ENCODE peak calls at places on chromosome 15, in four cellular contexts. O is stimulated activated CD8-positive, alpha-beta memory T cell treated with anti-CD3 and anti-CD28 coated beads, Interleukin-7, amount 100 ng/mL, for 1 hour; T is right cardiac atrium; V is GM23338. S is an unnamed sample.

GRCh38 chr15:65806387-65806786 is 14.3 kb upstream of the DENND4A start:
- DNase-seq in V (no peak), T (no peak), O (no peak), S (no peak)

GRCh38 chr15:66027268-66027806 is 158.0 kb downstream of the RAB11A start:
- DNase-seq in V (no peak), O (no peak), T (no peak), S (no peak)

GRCh38 chr15:64699767-64700388 is 75.5 kb downstream of the RBPMS2 start:
- DNase-seq in T (peak), V (peak), O (no peak), S (peak)

GRCh38 chr15:71800190-71800589 is 10.2 kb upstream of the NR2E3 start:
- DNase-seq in O (no peak), V (no peak), T (no peak), S (no peak)

GRCh38 chr15:69293741-69294615 is 4.7 kb upstream of the PAQR5 start:
- DNase-seq in O (no peak), V (no peak), T (no peak), S (no peak)

GRCh38 chr15:57647791-57648130 is 56.1 kb downstream of the MYZAP start:
- DNase-seq in T (peak), V (peak), O (no peak), S (no peak)

GRCh38 chr15:68056097-68056865 is 2.2 kb downstream of the PIAS1 start:
- DNase-seq in V (no peak), O (no peak), T (no peak), S (peak)

GRCh38 chr15:71043373-71043772 is 71.9 kb upstream of the THSD4 start:
- DNase-seq in V (no peak), T (no peak), O (no peak), S (no peak)

GRCh38 chr15:39088186-39088585 is 492.7 kb upstream of the THBS1 start:
- DNase-seq in T (no peak), O (no peak), V (no peak), S (no peak)

GRCh38 chr15:77012868-77013267 is 17.9 kb downstream of the PSTPIP1 start:
- DNase-seq in T (peak), V (no peak), O (no peak), S (no peak)

GRCh38 chr15:42577514-42578031 is 2.2 kb downstream of the STARD9 start:
- DNase-seq in V (no peak), T (no peak), O (no peak), S (peak)

GRCh38 chr15:77021803-77022381 is 27.0 kb downstream of the PSTPIP1 start:
- DNase-seq in V (no peak), T (peak), O (no peak), S (peak)

GRCh38 chr15:28892789-28893610 is 7.2 kb downstream of the APBA2 start:
- DNase-seq in T (no peak), O (no peak), V (no peak), S (peak)

GRCh38 chr15:31346367-31347066 is 19.9 kb downstream of the KLF13 start:
- DNase-seq in V (no peak), T (peak), O (no peak), S (peak)

GRCh38 chr15:89436560-89437311 is 59.6 kb downstream of the RHCG start:
- DNase-seq in T (no peak), V (peak), O (no peak), S (no peak)

GRCh38 chr15:51600114-51600513 is 22.5 kb downstream of the DMXL2 start:
- DNase-seq in T (no peak), V (no peak), O (no peak), S (no peak)

GRCh38 chr15:40493089-40493840 is 22.5 kb downstream of the CHST14 start:
- DNase-seq in V (no peak), O (no peak), T (no peak), S (no peak)

GRCh38 chr15:48505067-48505466 is 140.4 kb downstream of the FBN1 start:
- DNase-seq in T (no peak), O (no peak), V (no peak), S (no peak)

GRCh38 chr15:80512729-80513670 is 108.8 kb downstream of the ARNT2 start:
- DNase-seq in O (no peak), V (peak), T (no peak), S (no peak)

GRCh38 chr15:33154366-33155166 is 39.9 kb downstream of the FMN1 start:
- DNase-seq in T (peak), O (no peak), V (no peak), S (peak)

GRCh38 chr15:61138151-61138550 is 91.0 kb downstream of the RORA start:
- DNase-seq in T (no peak), O (no peak), V (no peak), S (no peak)

S was measured in SJCRH30.